ENCODE peak calls at places on chromosomes 11 and 22, in five cellular contexts. One of them, this sample, is unnamed.

GRCh38 chr11:126391970-126392637 is 36.6 kb downstream of the ST3GAL4 start:
- DNase-seq in sciatic nerve: no peak
- DNase-seq in osteocyte: no peak
- DNase-seq in NB4: peak
- DNase-seq in amniotic epithelial cell: peak
- DNase-seq in this sample: no peak

GRCh38 chr11:134442246-134442645 is 30.2 kb upstream of the B3GAT1 start:
- DNase-seq in sciatic nerve: no peak
- DNase-seq in osteocyte: no peak
- DNase-seq in NB4: no peak
- DNase-seq in amniotic epithelial cell: no peak
- DNase-seq in this sample: no peak

GRCh38 chr11:35121326-35121865 is 17.6 kb upstream of the CD44 start:
- DNase-seq in sciatic nerve: no peak
- DNase-seq in osteocyte: no peak
- DNase-seq in NB4: no peak
- DNase-seq in amniotic epithelial cell: peak
- DNase-seq in this sample: no peak

GRCh38 chr11:23314162-23314561 is 453.9 kb upstream of the CCDC179 start:
- DNase-seq in sciatic nerve: no peak
- DNase-seq in osteocyte: no peak
- DNase-seq in NB4: no peak
- DNase-seq in amniotic epithelial cell: no peak
- DNase-seq in this sample: no peak

GRCh38 chr22:42648368-42649260 is 578 bp downstream of the CYB5R3 start:
- DNase-seq in sciatic nerve: peak
- DNase-seq in osteocyte: no peak
- DNase-seq in NB4: peak
- DNase-seq in amniotic epithelial cell: no peak
- DNase-seq in this sample: no peak

GRCh38 chr11:12114487-12115033 is 4.2 kb downstream of the MICAL2 start:
- DNase-seq in sciatic nerve: no peak
- DNase-seq in osteocyte: no peak
- DNase-seq in NB4: no peak
- DNase-seq in amniotic epithelial cell: peak
- DNase-seq in this sample: no peak

GRCh38 chr11:1219446-1219835 is 3.4 kb upstream of the MUC5B start:
- DNase-seq in sciatic nerve: peak
- DNase-seq in osteocyte: no peak
- DNase-seq in NB4: no peak
- DNase-seq in amniotic epithelial cell: no peak
- DNase-seq in this sample: no peak

GRCh38 chr11:130211144-130211543 is 51.6 kb downstream of the ST14 start:
- DNase-seq in sciatic nerve: peak
- DNase-seq in osteocyte: peak
- DNase-seq in NB4: no peak
- DNase-seq in amniotic epithelial cell: no peak
- DNase-seq in this sample: no peak

GRCh38 chr11:12890476-12890875 is 118.6 kb upstream of the RASSF10 start:
- DNase-seq in sciatic nerve: no peak
- DNase-seq in osteocyte: no peak
- DNase-seq in NB4: no peak
- DNase-seq in amniotic epithelial cell: peak
- DNase-seq in this sample: no peak

GRCh38 chr22:47168441-47168840 is 406.0 kb downstream of the TBC1D22A start:
- DNase-seq in sciatic nerve: peak
- DNase-seq in osteocyte: no peak
- DNase-seq in NB4: no peak
- DNase-seq in amniotic epithelial cell: no peak
- DNase-seq in this sample: no peak

GRCh38 chr11:3894128-3894731 is 38.8 kb downstream of the STIM1 start:
- DNase-seq in sciatic nerve: no peak
- DNase-seq in osteocyte: no peak
- DNase-seq in NB4: peak
- DNase-seq in amniotic epithelial cell: no peak
- DNase-seq in this sample: no peak

GRCh38 chr22:29299136-29299900 is 7.1 kb upstream of the GAS2L1 start:
- DNase-seq in sciatic nerve: no peak
- DNase-seq in osteocyte: peak
- DNase-seq in NB4: no peak
- DNase-seq in amniotic epithelial cell: no peak
- DNase-seq in this sample: no peak

GRCh38 chr22:21624120-21624879 is 5.5 kb downstream of the YDJC start:
- DNase-seq in sciatic nerve: no peak
- DNase-seq in osteocyte: no peak
- DNase-seq in NB4: peak
- DNase-seq in amniotic epithelial cell: no peak
- DNase-seq in this sample: no peak

GRCh38 chr11:72263363-72263762 is 19.4 kb upstream of the PHOX2A start:
- DNase-seq in sciatic nerve: no peak
- DNase-seq in osteocyte: no peak
- DNase-seq in NB4: peak
- DNase-seq in amniotic epithelial cell: peak
- DNase-seq in this sample: no peak

GRCh38 chr11:46112961-46113617 is 8.2 kb downstream of the PHF21A start:
- DNase-seq in sciatic nerve: no peak
- DNase-seq in osteocyte: no peak
- DNase-seq in NB4: peak
- DNase-seq in amniotic epithelial cell: peak
- DNase-seq in this sample: no peak

GRCh38 chr11:114317738-114318137 is 21.5 kb downstream of the NNMT start:
- DNase-seq in sciatic nerve: no peak
- DNase-seq in osteocyte: no peak
- DNase-seq in NB4: peak
- DNase-seq in amniotic epithelial cell: peak
- DNase-seq in this sample: no peak

GRCh38 chr11:12207384-12208150 is 97.2 kb downstream of the MICAL2 start:
- DNase-seq in sciatic nerve: no peak
- DNase-seq in osteocyte: no peak
- DNase-seq in NB4: no peak
- DNase-seq in amniotic epithelial cell: peak
- DNase-seq in this sample: no peak

GRCh38 chr11:88709567-88709966 is 356.2 kb downstream of the GRM5 start:
- DNase-seq in sciatic nerve: no peak
- DNase-seq in osteocyte: no peak
- DNase-seq in NB4: no peak
- DNase-seq in amniotic epithelial cell: no peak
- DNase-seq in this sample: no peak